ENCODE peak calls at places on chromosomes 2 and 18, in nine cellular contexts. N is colonic mucosa, Z is tibial nerve, J is foreskin fibroblast, M is type B pancreatic cell, L is choroid plexus epithelial cell, Q is fibroblast of mammary gland, D is neural progenitor cell, O is ascending aorta. G is an unnamed sample.

GRCh38 chr2:171895781-171896180 is 1.7 kb upstream of the SLC25A12 start:
- DNase-seq in L (no peak), M (no peak), Q (no peak), J (no peak), O (no peak), Z (no peak), N (no peak), D (no peak), G (no peak)

GRCh38 chr2:220396287-220396686 is 768.9 kb downstream of the SLC4A3 start:
- DNase-seq in O (no peak), J (peak), L (peak), M (no peak), Q (peak), N (no peak), Z (no peak), D (no peak), G (no peak)

GRCh38 chr2:27653397-27653796 is 10.0 kb downstream of the SUPT7L start:
- DNase-seq in O (no peak), J (no peak), Q (peak), L (peak), D (no peak), M (no peak), Z (no peak), N (no peak), G (no peak)

GRCh38 chr2:23493849-23494248 is 108.9 kb downstream of the KLHL29 start:
- DNase-seq in L (no peak), O (no peak), J (no peak), Z (no peak), N (no peak), D (no peak), M (no peak), Q (no peak), G (no peak)

GRCh38 chr2:176018708-176019107 is 16.6 kb upstream of the LNPK start:
- DNase-seq in J (peak), Z (no peak), L (no peak), N (no peak), M (no peak), O (no peak), D (no peak), Q (peak), G (no peak)

GRCh38 chr2:65918760-65919187 is 486.4 kb upstream of the SPRED2 start:
- DNase-seq in Z (no peak), J (no peak), O (no peak), Q (no peak), L (no peak), N (no peak), M (no peak), D (no peak), G (no peak)

GRCh38 chr2:170092475-170092874 is 85.5 kb upstream of the MYO3B start:
- DNase-seq in Q (no peak), L (no peak), N (no peak), M (no peak), Z (no peak), O (no peak), J (no peak), D (no peak), G (no peak)

GRCh38 chr2:223465793-223466192 is 136.4 kb downstream of the SCG2 start:
- DNase-seq in O (peak), D (no peak), J (peak), N (peak), L (peak), M (no peak), Z (peak), Q (peak), G (no peak)

GRCh38 chr2:28982381-28982950 is 1.4 kb downstream of the TOGARAM2 start:
- DNase-seq in Q (no peak), N (no peak), Z (no peak), L (peak), O (no peak), M (no peak), J (no peak), D (no peak), G (no peak)

GRCh38 chr2:4255491-4255890 is 552.1 kb downstream of the DCDC2C start:
- DNase-seq in D (no peak), N (no peak), M (no peak), L (no peak), O (no peak), Q (no peak), J (no peak), Z (no peak), G (no peak)

GRCh38 chr18:525066-525797 is 24.7 kb upstream of the COLEC12 start:
- DNase-seq in M (no peak), Z (no peak), J (peak), L (peak), N (no peak), D (no peak), Q (peak), O (no peak), G (no peak)

GRCh38 chr18:27685807-27686412 is 491.0 kb downstream of the CDH2 start:
- DNase-seq in N (no peak), Z (peak), M (no peak), L (peak), J (peak), Q (peak), O (no peak), D (peak), G (no peak)

GRCh38 chr18:75408554-75409506 is 18.7 kb downstream of the SMIM21 start:
- DNase-seq in Q (peak), J (peak), N (no peak), L (peak), D (no peak), Z (no peak), O (no peak), M (no peak), G (no peak)

GRCh38 chr18:72762505-72763122 is 105.2 kb downstream of the NETO1 start:
- DNase-seq in O (no peak), Z (peak), Q (peak), J (peak), L (peak), N (no peak), M (no peak), D (peak), G (peak)

GRCh38 chr2:70509565-70509964 is 44.1 kb downstream of the TGFA start:
- DNase-seq in N (peak), J (no peak), Q (peak), M (peak), Z (no peak), L (no peak), D (no peak), O (no peak), G (no peak)

GRCh38 chr18:54918060-54918459 is 41.2 kb downstream of the CCDC68 start:
- DNase-seq in L (no peak), Z (no peak), Q (no peak), O (no peak), J (no peak), D (no peak), M (no peak), N (no peak), G (no peak)

GRCh38 chr2:86037141-86037794 is 68.4 kb downstream of the POLR1A start:
- DNase-seq in N (peak), M (no peak), J (peak), O (no peak), D (no peak), Z (peak), L (peak), Q (peak), G (no peak)

GRCh38 chr2:196242131-196242620 is 70.8 kb upstream of the STK17B start:
- DNase-seq in J (peak), Z (no peak), Q (peak), M (no peak), N (no peak), O (no peak), L (no peak), D (no peak), G (peak)

GRCh38 chr2:196244516-196244915 is 73.1 kb upstream of the STK17B start:
- DNase-seq in D (no peak), J (no peak), M (no peak), O (no peak), Z (no peak), N (no peak), Q (no peak), L (no peak), G (no peak)

GRCh38 chr2:196238836-196239380 is 67.5 kb upstream of the STK17B start:
- DNase-seq in O (no peak), M (no peak), N (no peak), L (no peak), Z (no peak), D (no peak), Q (no peak), J (no peak), G (no peak)

GRCh38 chr2:196239622-196240587 is 68.5 kb upstream of the STK17B start:
- DNase-seq in L (peak), Z (peak), J (peak), D (no peak), M (no peak), O (peak), Q (peak), N (peak), G (peak)

GRCh38 chr2:196241175-196241574 is 69.8 kb upstream of the STK17B start:
- DNase-seq in O (no peak), L (no peak), N (no peak), M (no peak), D (no peak), Z (no peak), J (no peak), Q (no peak), G (no peak)
- TF ChIP-seq CTCF in O (no peak), L (no peak), N (no peak), M (no peak), D (no peak), Z (no peak), J (no peak), Q (no peak), G (no peak)

GRCh38 chr2:112579280-112579679 is 5.1 kb upstream of the CHCHD5 start:
- DNase-seq in Z (no peak), Q (peak), J (peak), D (no peak), O (no peak), M (no peak), N (no peak), L (peak), G (no peak)
- TF ChIP-seq CTCF in Z (no peak), Q (peak), J (no peak), D (no peak), O (no peak), M (no peak), N (no peak), L (peak), G (no peak)

GRCh38 chr2:156673981-156674380 is 237.8 kb downstream of the GPD2 start:
- DNase-seq in M (no peak), Z (no peak), N (no peak), Q (no peak), O (no peak), J (no peak), L (no peak), D (no peak), G (no peak)

GRCh38 chr2:156672569-156673270 is 236.5 kb downstream of the GPD2 start:
- DNase-seq in J (no peak), Z (no peak), Q (peak), M (no peak), N (no peak), L (no peak), O (no peak), D (no peak), G (no peak)

GRCh38 chr2:156670104-156670503 is 233.9 kb downstream of the GPD2 start:
- DNase-seq in J (no peak), Q (no peak), N (no peak), D (no peak), L (no peak), O (no peak), M (no peak), Z (no peak), G (no peak)

GRCh38 chr2:156673271-156673615 is 237.1 kb downstream of the GPD2 start:
- DNase-seq in N (no peak), L (no peak), M (no peak), Q (no peak), J (no peak), D (no peak), O (no peak), Z (no peak), G (no peak)

GRCh38 chr2:156671706-156672105 is 235.5 kb downstream of the GPD2 start:
- DNase-seq in N (no peak), M (no peak), D (no peak), Q (no peak), L (no peak), J (no peak), O (no peak), Z (no peak), G (no peak)
- TF ChIP-seq CTCF in N (no peak), M (no peak), D (no peak), Q (no peak), L (no peak), J (no peak), O (no peak), Z (no peak), G (no peak)

GRCh38 chr2:45753381-45753780 is 101.9 kb downstream of the PRKCE start:
- DNase-seq in D (no peak), O (no peak), N (no peak), Z (no peak), L (no peak), Q (no peak), M (no peak), J (no peak), G (no peak)

GRCh38 chr2:45755585-45756330 is 104.3 kb downstream of the PRKCE start:
- DNase-seq in J (peak), Q (peak), N (no peak), L (peak), D (peak), Z (no peak), M (no peak), O (no peak), G (no peak)

GRCh38 chr2:45750484-45750883 is 99.0 kb downstream of the PRKCE start:
- DNase-seq in N (no peak), J (no peak), L (no peak), M (no peak), Z (no peak), O (no peak), D (no peak), Q (no peak), G (no peak)

GRCh38 chr2:45758018-45758417 is 106.5 kb downstream of the PRKCE start:
- DNase-seq in Z (no peak), O (no peak), L (no peak), N (no peak), D (no peak), Q (no peak), J (no peak), M (no peak), G (no peak)

GRCh38 chr2:45754087-45755015 is 102.9 kb downstream of the PRKCE start:
- DNase-seq in L (peak), O (no peak), J (no peak), Z (no peak), M (no peak), Q (no peak), N (no peak), D (no peak), G (no peak)
- TF ChIP-seq CTCF in L (no peak), O (no peak), J (no peak), Z (no peak), M (no peak), Q (no peak), N (no peak), D (no peak), G (no peak)

GRCh38 chr18:44126598-44126997 is 554.1 kb upstream of the SETBP1 start:
- DNase-seq in J (no peak), L (no peak), O (no peak), D (no peak), N (no peak), Z (no peak), Q (no peak), M (no peak), G (no peak)

GRCh38 chr18:44134447-44134846 is 546.2 kb upstream of the SETBP1 start:
- DNase-seq in N (no peak), M (no peak), Q (no peak), Z (no peak), J (no peak), D (no peak), L (no peak), O (no peak), G (no peak)

GRCh38 chr18:44133483-44133882 is 547.2 kb upstream of the SETBP1 start:
- DNase-seq in L (no peak), M (no peak), J (no peak), Q (no peak), Z (no peak), N (no peak), D (no peak), O (no peak), G (no peak)

GRCh38 chr18:44128365-44128764 is 552.3 kb upstream of the SETBP1 start:
- DNase-seq in L (peak), J (peak), Q (peak), D (no peak), N (no peak), O (no peak), M (no peak), Z (no peak), G (no peak)

DNA sequence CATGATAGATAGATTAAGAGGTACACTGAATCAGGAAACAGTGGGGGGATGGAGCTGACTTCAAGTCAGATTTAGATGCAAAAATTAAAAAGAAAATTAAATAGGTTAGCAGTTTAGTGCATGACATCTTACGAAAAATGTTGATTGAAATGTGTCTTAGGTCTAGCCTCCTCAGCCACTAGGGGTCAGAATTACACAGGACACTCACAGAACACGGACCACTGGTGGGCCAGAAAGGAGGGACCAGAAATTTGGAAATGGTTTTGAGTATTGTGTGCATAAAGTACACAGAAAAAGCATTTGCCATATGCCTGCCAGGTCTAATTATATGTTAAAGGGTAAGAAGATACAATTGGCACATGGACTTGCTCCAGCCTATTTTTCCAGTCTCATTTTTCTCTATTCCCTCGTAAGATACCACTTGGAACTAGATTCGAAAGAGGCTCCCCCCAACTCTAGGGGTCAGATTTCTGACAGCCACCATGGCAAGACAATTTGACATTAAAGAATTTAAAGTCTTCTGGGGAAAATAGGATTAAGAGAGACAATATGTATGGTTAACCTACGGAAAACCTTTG is 550.2 kb upstream of the SETBP1 start:
- DNase-seq in N (peak), J (peak), L (peak), Z (peak), D (peak), Q (peak), O (no peak), M (no peak), G (peak)
- TF ChIP-seq CTCF in N (peak), J (peak), L (peak), Z (peak), D (peak), Q (peak), O (peak), M (peak), G (peak)

DNA sequence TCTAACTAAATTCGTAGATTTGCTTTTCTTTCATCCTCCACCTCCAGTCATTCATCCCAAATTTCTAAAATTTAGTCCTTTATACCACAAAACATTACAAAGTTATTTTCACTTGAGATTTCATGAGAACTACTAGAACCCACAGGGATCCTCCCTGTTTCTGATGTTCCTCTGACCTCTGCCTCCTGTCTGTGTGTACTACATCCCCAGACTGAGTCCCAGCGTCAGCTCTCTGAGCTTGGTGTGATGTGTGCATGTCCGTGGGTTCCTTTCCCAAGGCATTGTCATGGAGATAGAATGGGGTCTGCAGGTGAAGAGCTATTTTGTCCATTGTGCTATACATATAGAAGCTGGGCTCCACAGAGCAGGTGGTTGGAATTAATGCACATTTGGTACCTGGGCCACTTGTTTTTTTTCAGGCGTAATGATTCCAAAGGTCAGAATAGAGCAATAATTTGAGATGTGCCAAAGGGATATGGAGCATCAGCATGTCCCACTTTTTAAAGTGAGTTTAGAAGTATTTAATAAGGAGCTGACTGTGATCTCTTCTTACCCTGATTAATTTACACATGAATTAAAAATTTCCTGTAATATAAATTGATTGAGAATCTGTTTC is 151.2 kb upstream of the BOD1L2 start:
- DNase-seq in M (no peak), L (no peak), D (peak), Q (no peak), N (no peak), O (no peak), Z (no peak), J (no peak), G (no peak)
- TF ChIP-seq CTCF in M (no peak), L (peak), D (peak), Q (no peak), N (peak), O (no peak), Z (no peak), J (no peak), G (no peak)

GRCh38 chr2:108928660-108929377 is 60.2 kb downstream of the EDAR start:
- DNase-seq in N (no peak), L (no peak), Q (no peak), M (no peak), Z (no peak), O (no peak), J (no peak), D (no peak), G (no peak)
- TF ChIP-seq CTCF in N (peak), L (no peak), Q (no peak), M (no peak), Z (no peak), O (no peak), J (no peak), D (no peak), G (no peak)

DNA sequence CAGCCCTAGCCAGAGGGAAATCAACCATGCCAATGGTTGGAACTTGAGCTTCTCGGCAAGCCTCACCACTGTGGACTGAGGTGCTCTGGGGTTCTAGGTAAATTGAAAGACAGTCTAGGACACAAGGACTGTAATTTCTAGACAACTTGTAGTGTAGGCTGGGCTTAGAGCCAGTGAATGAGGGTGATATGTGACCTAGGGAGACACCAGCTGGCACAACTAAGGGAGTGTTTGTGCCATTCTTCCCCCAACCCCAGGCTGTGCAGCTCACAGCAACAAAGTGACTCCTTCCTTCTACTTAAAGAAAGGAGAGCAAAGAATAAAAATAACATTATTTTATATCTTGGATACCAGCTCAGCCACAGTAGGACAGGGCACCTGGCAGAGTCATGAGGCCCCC is 1690.7 kb upstream of the TMEFF2 start:
- DNase-seq in L (peak), D (no peak), N (no peak), J (no peak), Q (no peak), Z (no peak), M (no peak), O (no peak), G (no peak)
- TF ChIP-seq CTCF in L (no peak), D (no peak), N (no peak), J (no peak), Q (no peak), Z (no peak), M (no peak), O (no peak), G (no peak)

DNA sequence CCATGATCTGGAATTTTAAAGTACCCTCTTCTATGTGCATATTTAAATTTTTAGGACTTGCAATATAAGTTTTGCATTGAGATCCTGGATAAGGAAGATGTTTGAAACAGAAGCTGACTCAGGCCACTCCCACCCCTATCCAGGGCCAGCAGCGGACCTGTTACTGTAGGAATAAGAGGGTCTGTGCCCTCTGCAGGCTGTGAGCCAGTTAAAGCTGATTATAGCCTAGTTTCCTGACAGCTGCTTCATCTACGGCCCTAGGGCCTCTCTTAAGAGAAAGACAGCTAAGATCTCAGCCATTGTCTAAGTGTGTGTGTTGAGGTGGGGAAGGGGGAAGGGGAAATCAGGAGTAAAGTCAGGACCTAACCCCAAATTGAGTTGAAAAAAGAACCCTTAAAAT is 234.0 kb downstream of the HAUS1 start:
- DNase-seq in L (no peak), O (no peak), J (no peak), D (peak), M (no peak), Q (no peak), Z (no peak), N (no peak), G (no peak)
- TF ChIP-seq CTCF in L (no peak), O (no peak), J (no peak), D (no peak), M (no peak), Q (no peak), Z (no peak), N (no peak), G (no peak)